ENCODE peak calls at places on chromosomes 3 and 15, in nine cellular contexts. Z is IMR-90, F is heart left ventricle, D is breast epithelium, I is esophagus muscularis mucosa, U is adrenal gland, J is A549, E is right lobe of liver, N is testis. R is an unnamed sample.

GRCh38 chr15:59168536-59168935 is 38.1 kb upstream of the LDHAL6B start:
- DNase-seq in D (no peak), J (no peak), Z (peak; percentile 63), F (no peak), I (no peak), U (peak; percentile 51), E (no peak), N (no peak), R (no peak)

GRCh38 chr15:64854526-64854925 is 12.8 kb downstream of the PLEKHO2 start:
- DNase-seq in U (no peak), N (no peak), F (no peak), Z (no peak), D (no peak), J (no peak), I (no peak), E (no peak), R (no peak)

GRCh38 chr3:28347374-28348285 is 891 bp upstream of the ZCWPW2 start:
- DNase-seq in E (no peak), U (no peak), J (no peak), F (no peak), N (no peak), Z (peak; percentile 65), D (no peak), I (no peak), R (no peak)

GRCh38 chr15:89972085-89972484 is 29.0 kb upstream of the ZNF710 start:
- DNase-seq in F (no peak), U (no peak), N (no peak), D (no peak), E (no peak), J (no peak), Z (no peak), I (no peak), R (no peak)

GRCh38 chr15:92683511-92683834 is 27.9 kb upstream of the FAM174B start:
- DNase-seq in Z (no peak), D (no peak), I (peak; percentile 53), J (peak; percentile 68), U (peak; percentile 30), E (peak; percentile 71), N (peak; percentile 49), F (peak; percentile 53), R (no peak)

GRCh38 chr3:33202581-33203457 is 15.8 kb downstream of the SUSD5 start:
- DNase-seq in E (no peak), J (no peak), N (no peak), U (no peak), I (no peak), D (peak; percentile 57), F (no peak), Z (no peak), R (no peak)

GRCh38 chr15:86021281-86022264 is 58.1 kb upstream of the AGBL1 start:
- DNase-seq in F (no peak), U (peak; percentile 25), E (no peak), J (peak; percentile 24), Z (no peak), N (no peak), I (no peak), D (no peak), R (no peak)

GRCh38 chr15:38148476-38148875 is 104.2 kb upstream of the SPRED1 start:
- DNase-seq in N (no peak), U (no peak), F (no peak), E (no peak), Z (no peak), I (no peak), D (no peak), J (no peak), R (no peak)

GRCh38 chr3:179943097-179943880 is 93.4 kb downstream of the PEX5L start:
- DNase-seq in I (no peak), F (no peak), Z (no peak), N (no peak), E (no peak), J (no peak), D (no peak), U (no peak), R (no peak)

GRCh38 chr15:82680200-82681102 is 29.2 kb downstream of the AP3B2 start:
- DNase-seq in Z (no peak), N (peak; percentile 82), U (no peak), I (no peak), J (peak; percentile 69), D (peak; percentile 78), E (no peak), F (no peak), R (peak; percentile 94)

GRCh38 chr3:101631397-101631796 is 45.5 kb downstream of the ZBTB11 start:
- DNase-seq in N (no peak), J (no peak), Z (no peak), D (no peak), E (no peak), I (peak; percentile 21), F (no peak), U (no peak), R (no peak)

GRCh38 chr3:123319760-123320159 is 118.0 kb downstream of the SEC22A start:
- DNase-seq in E (no peak), D (no peak), F (no peak), U (no peak), Z (no peak), J (no peak), I (no peak), N (no peak), R (peak; percentile 45)

GRCh38 chr3:179768080-179768479 is 115.2 kb downstream of the USP13 start:
- DNase-seq in E (no peak), F (no peak), J (peak; percentile 22), I (no peak), N (peak; percentile 22), U (no peak), D (no peak), Z (peak; percentile 70), R (no peak)

GRCh38 chr15:96333194-96334016 is 2.9 kb downstream of the NR2F2 start:
- DNase-seq in N (no peak), Z (no peak), E (peak; percentile 53), D (no peak), J (no peak), U (peak; percentile 62), I (peak; percentile 91), F (no peak), R (no peak)

GRCh38 chr15:96330450-96331140 is at the start of gene NR2F2:
- DNase-seq in J (peak; percentile 98), I (peak; percentile 98), D (peak; percentile 95), F (peak; percentile 95), U (peak; percentile 98), N (peak; percentile 98), Z (peak; percentile 99), E (peak; percentile 98), R (peak; percentile 89)

GRCh38 chr15:96331141-96331941 is 841 bp downstream of the NR2F2 start:
- DNase-seq in E (peak; percentile 47), I (no peak), J (peak; percentile 58), N (no peak), F (no peak), U (peak; percentile 55), D (no peak), Z (no peak), R (no peak)

GRCh38 chr15:96332854-96333193 is 2.3 kb downstream of the NR2F2 start:
- DNase-seq in Z (no peak), J (no peak), N (no peak), U (peak; percentile 50), I (no peak), D (no peak), E (no peak), F (no peak), R (no peak)

GRCh38 chr15:96331942-96332853 is 1.7 kb downstream of the NR2F2 start:
- DNase-seq in I (no peak), U (peak; percentile 85), D (no peak), F (no peak), Z (no peak), E (peak; percentile 80), J (peak; percentile 79), N (no peak), R (no peak)
- TF ChIP-seq POLR2A in I (no peak), U (no peak), D (no peak), F (no peak), Z (no peak), E (peak; percentile 56), J (peak; percentile 57), N (no peak), R (no peak)

DNA sequence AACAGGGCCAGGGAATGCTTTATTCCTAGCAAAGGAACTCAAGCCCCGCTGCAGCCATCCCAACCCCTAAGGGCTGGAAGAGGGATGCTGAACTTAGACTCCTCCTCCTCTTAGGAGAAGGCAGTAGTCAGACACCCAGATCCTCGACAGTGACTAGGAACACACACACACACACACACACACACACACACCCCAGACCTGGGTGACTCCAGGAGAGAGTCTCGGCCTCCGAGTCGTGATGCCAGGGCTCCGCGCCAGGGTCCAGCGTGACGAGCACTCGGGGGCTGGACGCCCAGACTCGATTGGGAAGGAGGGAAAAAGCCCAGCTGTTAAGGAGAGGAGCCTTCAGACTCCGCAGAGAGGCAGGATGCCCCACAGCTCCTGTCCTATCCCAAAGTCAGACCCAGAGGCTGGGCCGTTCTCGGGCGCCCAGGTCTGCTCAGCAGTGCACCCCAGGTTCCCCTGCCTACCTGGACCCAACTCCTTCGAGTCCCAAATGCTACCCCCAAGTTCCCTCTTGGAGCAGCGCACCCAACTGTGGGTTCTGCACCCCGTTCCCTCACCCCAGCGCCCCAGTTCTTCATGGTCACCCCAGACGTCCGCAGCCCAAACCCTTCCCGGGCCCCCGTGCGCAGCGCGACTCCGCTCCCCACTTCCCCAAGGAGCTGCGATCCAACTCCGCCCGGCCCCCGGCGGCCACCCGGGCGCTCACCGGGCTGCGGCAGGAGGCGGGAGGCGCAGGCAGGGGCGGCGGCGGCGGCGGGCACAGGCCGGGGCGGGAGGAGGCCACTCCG is 421 bp downstream of the BMF start:
- DNase-seq in E (peak; percentile 73), J (peak; percentile 36), I (no peak), F (peak; percentile 66), D (peak; percentile 59), U (peak; percentile 78), Z (peak; percentile 55), N (peak; percentile 68), R (no peak)
- TF ChIP-seq POLR2A in E (peak; percentile 78), J (no peak), I (no peak), F (peak; percentile 34), D (no peak), U (peak; percentile 31), Z (peak; percentile 55), N (no peak), R (no peak)

GRCh38 chr15:40463279-40463678 is 7.5 kb upstream of the CHST14 start:
- DNase-seq in F (no peak), E (no peak), N (no peak), Z (no peak), J (no peak), U (no peak), D (no peak), I (no peak), R (peak; percentile 4)
- TF ChIP-seq POLR2A in F (no peak), E (no peak), N (no peak), Z (no peak), J (no peak), U (no peak), D (no peak), I (no peak), R (no peak)

DNA sequence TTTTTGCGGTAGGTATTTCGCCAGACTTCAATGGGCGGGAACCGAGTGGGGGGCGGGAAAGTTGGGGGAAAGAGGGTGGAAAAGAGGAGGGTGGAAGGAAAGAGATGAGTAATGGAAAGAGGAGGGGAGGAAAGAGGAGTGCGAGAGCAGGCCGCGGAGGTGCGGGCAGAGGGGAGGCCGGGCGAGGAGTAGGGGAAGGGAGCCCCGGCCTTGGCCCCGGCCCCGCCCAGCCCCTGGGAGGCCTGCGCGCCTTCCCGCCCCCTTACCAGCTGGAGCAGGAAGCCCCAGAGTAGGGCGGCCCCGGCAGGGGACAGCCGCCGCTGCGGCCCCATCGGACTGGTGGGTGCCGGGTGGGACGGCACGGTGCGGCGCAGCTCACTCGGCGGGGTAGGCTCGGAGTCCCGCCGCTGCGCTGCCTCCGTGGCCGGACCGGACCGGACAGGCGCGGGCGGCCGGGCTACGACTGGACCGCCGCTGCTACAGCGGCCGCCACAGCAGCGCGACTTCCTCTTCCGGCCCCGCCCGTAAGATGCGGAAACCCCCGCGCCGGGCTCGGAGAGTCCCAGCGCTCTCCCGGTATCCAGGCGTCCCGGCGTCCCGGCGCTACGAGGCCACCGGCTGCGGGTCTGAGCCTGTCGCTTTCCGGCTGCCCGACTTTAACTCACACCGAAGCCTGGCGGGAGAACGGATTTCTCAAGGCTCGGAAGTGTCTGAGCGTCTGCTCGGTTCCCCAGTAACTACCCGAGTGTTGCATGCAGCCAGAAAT is at the start of gene SPPL2A:
- DNase-seq in J (peak; percentile 93), Z (peak; percentile 84), D (peak; percentile 74), F (peak; percentile 94), I (peak; percentile 95), E (peak; percentile 88), U (peak; percentile 87), N (peak; percentile 83), R (peak; percentile 97)
- TF ChIP-seq POLR2A in J (peak; percentile 96), Z (peak; percentile 79), D (peak; percentile 73), F (no peak), I (peak; percentile 87), E (peak; percentile 97), U (peak; percentile 89), N (no peak), R (peak; percentile 9)

R was measured in spleen.